ENCODE peak calls at places on chromosomes 13 and 19, in four cellular contexts. Z is right cardiac atrium, J is transverse colon, T is EL. V is an unnamed sample.
A peak's percentile ranks its signal among the peaks of the same experiment; 100 is the strongest.

GRCh38 chr13:33290421-33290965 is 4.9 kb upstream of the STARD13 start:
- DNase-seq in J (no peak), T (no peak), Z (no peak), V (no peak)

GRCh38 chr19:12789098-12789903 is 2.0 kb upstream of the JUNB start:
- DNase-seq in T (peak; percentile 41), J (no peak), Z (no peak), V (no peak)

GRCh38 chr13:40787062-40787461 is 2.3 kb upstream of the SLC25A15 start:
- DNase-seq in Z (no peak), T (peak; percentile 74), J (no peak), V (no peak)

GRCh38 chr13:39132286-39132685 is 94.0 kb downstream of the NHLRC3 start:
- DNase-seq in Z (no peak), J (no peak), T (no peak), V (no peak)

GRCh38 chr19:45474941-45475516 is 7.2 kb downstream of the FOSB start:
- DNase-seq in T (no peak), Z (no peak), J (no peak), V (no peak)

GRCh38 chr13:65064967-65065366 is 2165.2 kb downstream of the PCDH9 start:
- DNase-seq in Z (no peak), T (no peak), J (no peak), V (no peak)

GRCh38 chr19:3983936-3984583 is 1.2 kb downstream of the EEF2 start:
- DNase-seq in T (no peak), Z (peak; percentile 65), J (peak; percentile 70), V (no peak)

GRCh38 chr19:46296722-46297431 is at the start of gene HIF3A:
- DNase-seq in J (peak; percentile 81), Z (peak; percentile 92), T (peak; percentile 36), V (no peak)

GRCh38 chr19:5880604-5881078 is 10.3 kb upstream of the FUT5 start:
- DNase-seq in T (peak; percentile 53), J (peak; percentile 74), Z (peak; percentile 87), V (no peak)

GRCh38 chr19:38649305-38650179 is 2.1 kb downstream of the ACTN4 start:
- DNase-seq in T (peak; percentile 45), Z (peak; percentile 62), J (peak; percentile 86), V (no peak)

GRCh38 chr13:42808572-42808971 is 27.2 kb downstream of the FAM216B start:
- DNase-seq in T (peak; percentile 56), J (no peak), Z (no peak), V (no peak)

GRCh38 chr19:1590641-1591397 is 1.8 kb downstream of the MBD3 start:
- DNase-seq in Z (no peak), T (peak; percentile 30), J (peak; percentile 32), V (no peak)

GRCh38 chr13:73520566-73521290 is 461.9 kb downstream of the KLF5 start:
- DNase-seq in T (no peak), J (no peak), Z (no peak), V (no peak)

GRCh38 chr19:49497047-49497789 is 984 bp downstream of the RPS11 start:
- DNase-seq in J (peak; percentile 86), Z (peak; percentile 88), T (peak; percentile 62), V (peak; percentile 62)

GRCh38 chr19:50430888-50431342 is 1.8 kb upstream of the MYBPC2 start:
- DNase-seq in T (no peak), Z (no peak), J (no peak), V (no peak)

GRCh38 chr19:33100894-33101644 is 20.1 kb downstream of the GPATCH1 start:
- DNase-seq in Z (no peak), J (peak; percentile 81), T (no peak), V (no peak)

GRCh38 chr19:43504426-43505185 is at the start of gene PHLDB3:
- DNase-seq in Z (peak; percentile 68), T (no peak), J (peak; percentile 60), V (peak; percentile 27)

GRCh38 chr13:22662771-22663170 is 518.0 kb upstream of the SGCG start:
- DNase-seq in Z (no peak), T (no peak), J (no peak), V (no peak)